ENCODE peak calls at places on chromosomes 5 and 9, in seven cellular contexts. J is mucosa of descending colon; I is CD8-positive, alpha-beta T cell; O is H1; T is lower lobe of right lung; S is foreskin fibroblast; V is type B pancreatic cell. X is an unnamed sample.
A peak's percentile ranks its signal among the peaks of the same experiment; 100 is the strongest.

GRCh38 chr5:42403236-42403635 is 20.0 kb upstream of the GHR start:
- DNase-seq in V (no peak), O (no peak), T (no peak), I (no peak), J (no peak), S (no peak), X (no peak)

GRCh38 chr5:36099748-36100147 is 33.1 kb upstream of the UGT3A2 start:
- DNase-seq in I (no peak), S (no peak), O (no peak), V (no peak), T (no peak), J (no peak), X (no peak)

GRCh38 chr5:68122929-68123328 is 92.6 kb upstream of the PIK3R1 start:
- DNase-seq in J (no peak), I (no peak), T (no peak), O (no peak), V (no peak), S (no peak), X (no peak)

GRCh38 chr9:106648799-106649198 is 214.2 kb upstream of the ZNF462 start:
- DNase-seq in O (no peak), T (no peak), J (no peak), S (no peak), I (no peak), V (no peak), X (no peak)

GRCh38 chr5:74251106-74252032 is 389.2 kb downstream of the ENC1 start:
- DNase-seq in T (no peak), I (no peak), V (no peak), O (no peak), J (no peak), S (peak; percentile 94), X (no peak)

GRCh38 chr9:13295556-13295955 is 16.1 kb upstream of the MPDZ start:
- DNase-seq in J (no peak), I (no peak), T (no peak), V (no peak), O (no peak), S (no peak), X (no peak)

GRCh38 chr5:154966081-154966841 is 25.4 kb downstream of the MRPL22 start:
- DNase-seq in T (no peak), I (no peak), V (no peak), J (no peak), O (no peak), S (no peak), X (no peak)

GRCh38 chr5:36569456-36569855 is 37.0 kb upstream of the SLC1A3 start:
- DNase-seq in I (no peak), T (no peak), J (no peak), O (no peak), S (peak; percentile 23), V (no peak), X (no peak)

GRCh38 chr5:73624888-73625287 is 1.1 kb upstream of the ARHGEF28 start:
- DNase-seq in V (no peak), O (no peak), I (no peak), J (peak; percentile 43), T (no peak), S (no peak), X (no peak)

GRCh38 chr9:123003467-123003866 is 30.0 kb upstream of the GPR21 start:
- DNase-seq in V (no peak), I (no peak), O (no peak), J (no peak), S (no peak), T (no peak), X (no peak)

GRCh38 chr9:33858346-33858869 is 41.4 kb downstream of the UBE2R2 start:
- DNase-seq in V (no peak), O (peak; percentile 28), J (no peak), T (no peak), I (no peak), S (no peak), X (no peak)

GRCh38 chr5:169753795-169754194 is 116.7 kb downstream of the DOCK2 start:
- DNase-seq in T (no peak), O (no peak), J (no peak), I (no peak), S (peak; percentile 64), V (no peak), X (no peak)

GRCh38 chr5:59246470-59247250 is 646.9 kb downstream of the PDE4D start:
- DNase-seq in O (no peak), S (peak; percentile 34), I (no peak), J (no peak), T (no peak), V (no peak), X (no peak)

GRCh38 chr5:132764051-132764450 is 13.0 kb downstream of the SEPTIN8 start:
- DNase-seq in J (peak; percentile 14), S (no peak), T (no peak), I (no peak), V (no peak), O (no peak), X (no peak)

GRCh38 chr9:82524407-82524806 is 535.8 kb downstream of the SPATA31D1 start:
- DNase-seq in I (no peak), J (no peak), V (no peak), O (no peak), S (no peak), T (no peak), X (no peak)

GRCh38 chr5:143696920-143697319 is 115.0 kb upstream of the HMHB1 start:
- DNase-seq in T (no peak), V (no peak), J (no peak), O (no peak), S (no peak), I (no peak), X (no peak)

DNA sequence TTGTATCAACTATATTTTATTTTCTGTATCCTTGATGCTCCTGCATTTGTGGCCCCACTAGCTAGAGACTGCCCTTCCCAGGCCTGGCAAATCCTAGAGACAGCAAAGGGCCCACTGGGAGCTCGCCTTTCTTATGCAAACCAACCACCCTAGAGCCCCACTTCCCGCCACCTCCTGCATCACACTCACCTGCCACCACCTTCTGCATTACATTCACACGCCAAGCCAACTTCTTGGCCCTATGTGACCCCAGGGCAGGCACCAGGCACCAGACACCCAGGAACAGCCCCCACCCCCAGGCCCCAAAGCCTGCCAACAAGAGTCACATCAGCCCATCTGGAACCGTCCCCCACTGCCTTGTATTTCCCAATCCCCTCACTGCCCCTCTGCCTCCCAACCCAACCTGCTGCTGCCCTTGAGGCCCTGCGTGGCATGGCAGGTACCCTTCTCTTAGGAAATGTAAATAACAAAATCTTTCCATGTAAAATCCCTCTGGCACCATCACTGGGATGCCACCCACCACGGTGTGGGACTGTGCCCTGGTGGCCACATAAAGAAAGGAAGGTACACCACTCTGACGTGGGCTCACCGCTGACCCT is 22.0 kb downstream of the ROR2 start:
- DNase-seq in J (no peak), O (no peak), V (no peak), I (no peak), T (no peak), S (no peak), X (no peak)
- TF ChIP-seq CTCF in J (no peak), O (no peak), V (no peak), I (no peak), T (no peak), S (no peak), X (no peak)

DNA sequence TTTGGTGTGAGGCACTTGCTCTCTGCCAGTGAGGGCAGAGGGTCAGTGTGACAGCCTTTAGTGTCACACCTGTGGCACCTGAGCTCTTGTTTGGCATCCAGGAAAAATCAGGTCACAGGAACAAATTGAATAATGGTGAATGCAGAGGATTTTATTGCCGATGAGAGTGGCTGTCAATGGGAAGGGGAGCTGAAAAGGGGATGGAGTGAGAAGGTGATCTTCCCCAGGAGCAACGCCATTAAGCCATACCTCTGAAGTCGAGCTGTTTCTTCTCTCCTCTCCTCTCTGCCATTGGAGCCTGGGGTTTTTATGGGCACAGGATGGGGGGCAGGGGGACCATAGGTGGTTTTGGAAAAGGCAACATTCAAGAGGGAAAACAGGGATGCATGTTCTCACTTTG is 2.4 kb upstream of the HSD17B4 start:
- DNase-seq in T (no peak), O (no peak), I (no peak), V (no peak), S (no peak), J (no peak), X (no peak)
- TF ChIP-seq CTCF in T (no peak), O (no peak), I (no peak), V (no peak), S (no peak), J (no peak), X (no peak)

DNA sequence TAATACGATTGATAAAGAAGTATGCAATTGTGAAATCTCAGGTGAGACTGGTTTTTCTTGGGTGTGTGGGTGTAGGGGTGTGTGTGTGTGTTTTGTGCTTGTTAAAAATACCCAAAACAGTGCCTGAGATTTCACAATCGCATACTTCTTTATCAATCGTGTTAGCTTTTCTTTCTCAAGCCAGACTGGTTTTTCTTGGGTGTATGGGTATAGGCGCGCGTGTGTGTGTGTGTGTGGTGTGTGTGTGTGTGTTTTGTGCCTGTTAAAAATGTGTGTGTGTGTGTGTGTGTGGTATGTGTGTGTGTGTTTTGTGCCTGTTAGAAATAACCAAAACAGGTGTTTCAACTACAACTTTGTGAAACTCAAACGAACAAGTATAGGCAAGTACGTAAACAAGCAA is 53.7 kb downstream of the CERT1 start:
- DNase-seq in V (no peak), T (peak; percentile 64), O (no peak), S (no peak), J (no peak), I (no peak), X (no peak)
- TF ChIP-seq CTCF in V (no peak), T (no peak), O (no peak), S (no peak), J (no peak), I (no peak), X (no peak)

GRCh38 chr5:115170924-115171510 is 1.3 kb upstream of the TRIM36 start:
- DNase-seq in I (no peak), O (no peak), J (no peak), V (no peak), S (no peak), T (no peak), X (no peak)

GRCh38 chr5:115168829-115169391 is 798 bp downstream of the TRIM36 start:
- DNase-seq in I (no peak), T (no peak), J (no peak), V (no peak), O (peak; percentile 80), S (no peak), X (no peak)

GRCh38 chr5:115166744-115167393 is 2.8 kb downstream of the TRIM36 start:
- DNase-seq in I (no peak), T (no peak), S (no peak), J (no peak), O (no peak), V (no peak), X (no peak)

GRCh38 chr5:115170128-115170923 is 618 bp upstream of the TRIM36 start:
- DNase-seq in O (peak; percentile 85), I (no peak), J (no peak), T (peak; percentile 52), S (no peak), V (no peak), X (no peak)

DNA sequence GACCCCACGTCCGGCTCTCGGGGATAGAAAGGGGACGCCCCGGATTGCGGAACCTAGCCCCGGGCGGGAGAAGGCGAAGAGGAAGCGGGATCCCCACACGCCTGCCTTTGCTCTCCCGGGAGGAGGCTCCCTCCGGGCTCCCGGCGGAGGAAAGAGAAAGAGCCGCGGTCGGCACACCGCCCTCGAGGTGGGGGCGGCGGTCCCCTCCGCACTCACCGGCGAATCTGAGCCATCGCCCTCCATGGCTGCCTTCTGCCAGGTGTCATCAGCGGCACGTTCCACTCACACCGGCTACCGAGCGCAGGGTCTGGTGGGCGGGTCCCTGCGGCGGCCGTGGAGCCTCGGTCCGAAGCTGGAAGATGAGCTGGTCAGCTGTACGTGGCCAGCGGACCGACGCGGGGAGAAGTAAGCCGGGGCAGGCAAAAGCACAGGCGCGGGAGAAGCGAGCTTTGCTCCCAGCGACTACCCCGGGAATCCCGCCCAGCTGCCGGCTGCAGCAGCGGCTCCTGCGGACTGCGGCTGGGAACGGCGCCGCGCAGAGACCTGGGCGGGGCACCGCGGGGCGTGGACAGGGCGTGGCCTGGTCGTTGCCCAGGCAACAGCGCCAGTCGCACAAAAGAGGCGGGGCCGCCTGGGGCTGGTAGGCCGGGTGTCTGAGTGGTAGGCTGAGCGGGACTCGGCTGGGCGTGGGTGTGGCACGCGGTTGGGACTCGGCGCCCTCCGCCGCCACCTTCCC is at the start of gene TRIM36:
- DNase-seq in J (peak; percentile 99), V (peak; percentile 97), S (peak; percentile 89), I (peak; percentile 88), T (peak; percentile 95), O (peak; percentile 99), X (peak; percentile 88)
- TF ChIP-seq CTCF in J (peak; percentile 21), V (no peak), S (no peak), I (no peak), T (peak; percentile 30), O (no peak), X (no peak)

X was measured in CD14-positive monocyte.